ENCODE peak calls at places on chromosomes 4 and X, in five cellular contexts. B is epithelial cell of proximal tubule, T is GM10248, N is OCI-LY7, J is lower lobe of right lung. I is an unnamed sample.

GRCh38 chrX:74118503-74118902 is 185.5 kb upstream of the ZCCHC13 start:
- DNase-seq in B (no peak), N (no peak), J (no peak), T (no peak), I (no peak)

GRCh38 chr4:69092190-69092589 is 4.1 kb upstream of the UGT2B7 start:
- DNase-seq in T (no peak), N (no peak), J (no peak), B (no peak), I (no peak)

GRCh38 chr4:165381821-165382373 is 3.1 kb downstream of the CPE start:
- DNase-seq in B (no peak), J (no peak), T (no peak), N (no peak), I (no peak)

GRCh38 chrX:72060196-72060974 is 71.3 kb downstream of the RTL5 start:
- DNase-seq in N (no peak), J (no peak), B (no peak), T (no peak), I (no peak)

GRCh38 chr4:123649248-123649643 is 252.7 kb downstream of the SPRY1 start:
- DNase-seq in J (no peak), T (peak), N (peak), B (no peak), I (no peak)

GRCh38 chrX:64427787-64428186 is 32.5 kb upstream of the MTMR8 start:
- DNase-seq in N (peak), J (no peak), B (no peak), T (no peak), I (no peak)

GRCh38 chr4:38804654-38805295 is at the start of gene TLR1:
- DNase-seq in T (no peak), J (no peak), B (peak), N (peak), I (no peak)

GRCh38 chrX:1108451-1109445 is 103.7 kb downstream of the CRLF2 start:
- DNase-seq in N (no peak), B (no peak), T (no peak), J (no peak), I (no peak)

GRCh38 chr4:101232074-101232776 is 115.1 kb downstream of the PPP3CA start:
- DNase-seq in B (no peak), J (no peak), T (no peak), N (no peak), I (no peak)

GRCh38 chr4:13700196-13701140 is 72.9 kb upstream of the BOD1L1 start:
- DNase-seq in T (no peak), J (no peak), B (peak), N (no peak), I (no peak)

GRCh38 chrX:43702079-43702524 is 46.0 kb downstream of the MAOA start:
- DNase-seq in B (no peak), J (no peak), T (no peak), N (no peak), I (no peak)

GRCh38 chr4:68082758-68083157 is 46.9 kb downstream of the TMPRSS11F start:
- DNase-seq in J (no peak), B (no peak), T (no peak), N (no peak), I (no peak)

GRCh38 chr4:156929706-156930105 is 41.9 kb downstream of the PDGFC start:
- DNase-seq in N (no peak), B (no peak), J (no peak), T (no peak), I (no peak)

GRCh38 chr4:140556372-140557085 is 12.2 kb downstream of the UCP1 start:
- DNase-seq in T (peak), J (no peak), N (peak), B (no peak), I (peak)

DNA sequence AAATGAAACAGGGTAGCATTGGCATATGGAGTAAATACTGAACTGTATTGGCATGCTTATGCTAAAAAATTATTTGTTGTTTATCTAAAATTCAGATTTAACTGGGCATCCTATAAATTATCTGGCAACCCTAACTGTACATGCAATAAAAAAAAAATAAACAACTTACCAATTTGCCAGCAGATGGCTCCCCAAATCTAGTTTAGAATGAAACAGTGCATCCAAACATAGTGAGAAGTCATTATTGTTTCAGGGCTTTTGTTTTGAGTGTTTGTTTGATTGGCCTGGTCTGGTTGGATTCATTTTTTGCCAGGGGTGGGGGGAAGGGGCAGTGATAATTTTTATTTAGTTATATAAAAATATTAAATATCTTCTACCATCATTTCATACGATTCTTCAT is 12.8 kb upstream of the NSUN7 start:
- DNase-seq in T (peak), J (no peak), B (no peak), N (peak), I (peak)
- TF ChIP-seq CTCF in T (peak), J (peak), B (peak), N (peak), I (peak)

GRCh38 chr4:112031712-112032328 is 113.4 kb upstream of the FAM241A start:
- DNase-seq in T (peak), B (peak), J (no peak), N (peak), I (peak)
- TF ChIP-seq CTCF in T (peak), B (peak), J (peak), N (peak), I (peak)

DNA sequence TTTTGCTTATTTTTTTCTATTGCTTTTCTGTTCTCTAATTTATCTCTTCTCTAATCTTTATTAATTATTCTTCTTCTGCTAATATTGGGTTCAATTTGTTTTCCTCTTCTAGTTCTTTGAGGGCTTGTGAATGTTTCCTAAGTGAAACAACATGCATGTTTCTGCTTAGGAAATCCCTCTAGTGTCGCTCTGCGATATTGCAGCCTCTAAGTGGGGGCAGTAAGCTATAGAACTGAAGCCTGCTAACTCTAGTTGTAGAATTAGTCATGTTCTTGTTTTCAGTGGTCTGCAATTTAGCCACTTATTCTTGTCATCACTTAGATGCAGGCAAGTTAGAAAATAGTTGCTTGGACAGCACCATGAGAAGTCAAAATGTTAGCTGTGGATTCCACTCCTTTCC is 222.6 kb downstream of the SPIN4 start:
- DNase-seq in J (no peak), T (no peak), N (peak), B (no peak), I (no peak)
- TF ChIP-seq CTCF in J (peak), T (peak), N (peak), B (peak), I (peak)

GRCh38 chrX:4570141-4570540 is 856.7 kb upstream of the PRKX start:
- DNase-seq in N (no peak), B (no peak), T (no peak), J (no peak), I (no peak)

GRCh38 chrX:4572652-4573051 is 859.2 kb upstream of the PRKX start:
- DNase-seq in B (no peak), J (no peak), N (no peak), T (no peak), I (no peak)
- TF ChIP-seq CTCF in B (no peak), J (no peak), N (no peak), T (no peak), I (no peak)

GRCh38 chr4:22574424-22574823 is 58.6 kb upstream of the ADGRA3 start:
- DNase-seq in N (no peak), J (no peak), T (no peak), B (no peak), I (no peak)

GRCh38 chr4:22573198-22573597 is 57.3 kb upstream of the ADGRA3 start:
- DNase-seq in T (no peak), B (no peak), N (no peak), J (peak), I (no peak)

GRCh38 chr4:22574880-22575279 is 59.0 kb upstream of the ADGRA3 start:
- DNase-seq in N (no peak), J (no peak), B (no peak), T (no peak), I (no peak)
- TF ChIP-seq CTCF in N (no peak), J (no peak), B (no peak), T (no peak), I (no peak)

GRCh38 chrX:27619975-27620374 is 29.8 kb downstream of the DCAF8L2 start:
- DNase-seq in J (no peak), T (no peak), B (no peak), N (no peak), I (no peak)
- TF ChIP-seq CTCF in J (no peak), T (peak), B (peak), N (peak), I (no peak)

GRCh38 chr4:98977557-98977956 is 18.0 kb upstream of the METAP1 start:
- DNase-seq in N (no peak), J (no peak), T (no peak), B (no peak), I (no peak)
- TF ChIP-seq CTCF in N (no peak), J (no peak), T (no peak), B (no peak), I (no peak)

GRCh38 chr4:7817877-7818675 is 121.6 kb downstream of the AFAP1 start:
- DNase-seq in T (no peak), B (no peak), N (no peak), J (no peak), I (no peak)
- TF ChIP-seq CTCF in T (no peak), B (no peak), N (no peak), J (no peak), I (no peak)

I was measured in GM13976.